ENCODE peak calls at places on chromosomes 2 and 18, in seven cellular contexts. One of them, this sample, is unnamed.

GRCh38 chr18:3060667-3061580 is 48.0 kb upstream of the LPIN2 start:
- DNase-seq in HepG2: peak; percentile 95
- DNase-seq in HS-5: no peak
- DNase-seq in activated naive CD4-positive, alpha-beta T cell: peak; percentile 27
- DNase-seq in GM03348: no peak
- DNase-seq in NCI-H1105 treated with DMSO at 0.1 percent for 48 hours: no peak
- DNase-seq in lower leg skin: no peak
- DNase-seq in this sample: no peak

GRCh38 chr2:138846216-138846821 is 66.1 kb upstream of the NXPH2 start:
- DNase-seq in NCI-H1105 treated with DMSO at 0.1 percent for 48 hours: peak; percentile 47
- DNase-seq in activated naive CD4-positive, alpha-beta T cell: no peak
- DNase-seq in HepG2: peak; percentile 34
- DNase-seq in GM03348: peak; percentile 43
- DNase-seq in lower leg skin: no peak
- DNase-seq in HS-5: peak; percentile 13
- DNase-seq in this sample: no peak

GRCh38 chr2:57934659-57935058 is 111.9 kb upstream of the VRK2 start:
- DNase-seq in lower leg skin: no peak
- DNase-seq in activated naive CD4-positive, alpha-beta T cell: no peak
- DNase-seq in GM03348: no peak
- DNase-seq in NCI-H1105 treated with DMSO at 0.1 percent for 48 hours: no peak
- DNase-seq in HepG2: no peak
- DNase-seq in HS-5: no peak
- DNase-seq in this sample: no peak

GRCh38 chr2:108923736-108924443 is 65.1 kb downstream of the EDAR start:
- DNase-seq in HS-5: no peak
- DNase-seq in activated naive CD4-positive, alpha-beta T cell: no peak
- DNase-seq in GM03348: no peak
- DNase-seq in NCI-H1105 treated with DMSO at 0.1 percent for 48 hours: no peak
- DNase-seq in lower leg skin: peak; percentile 79
- DNase-seq in HepG2: no peak
- DNase-seq in this sample: no peak

GRCh38 chr2:24121469-24121868 is 1.7 kb downstream of the PFN4 start:
- DNase-seq in HepG2: no peak
- DNase-seq in lower leg skin: no peak
- DNase-seq in GM03348: no peak
- DNase-seq in HS-5: no peak
- DNase-seq in activated naive CD4-positive, alpha-beta T cell: no peak
- DNase-seq in NCI-H1105 treated with DMSO at 0.1 percent for 48 hours: no peak
- DNase-seq in this sample: no peak

GRCh38 chr2:121699421-121700328 is 37.0 kb downstream of the NIFK start:
- DNase-seq in lower leg skin: peak; percentile 53
- DNase-seq in NCI-H1105 treated with DMSO at 0.1 percent for 48 hours: no peak
- DNase-seq in activated naive CD4-positive, alpha-beta T cell: peak; percentile 32
- DNase-seq in HepG2: peak; percentile 52
- DNase-seq in GM03348: peak; percentile 90
- DNase-seq in HS-5: peak; percentile 76
- DNase-seq in this sample: no peak

GRCh38 chr2:223086360-223086981 is 34.5 kb downstream of the KCNE4 start:
- DNase-seq in HepG2: no peak
- DNase-seq in HS-5: no peak
- DNase-seq in NCI-H1105 treated with DMSO at 0.1 percent for 48 hours: no peak
- DNase-seq in activated naive CD4-positive, alpha-beta T cell: no peak
- DNase-seq in lower leg skin: no peak
- DNase-seq in GM03348: no peak
- DNase-seq in this sample: no peak

GRCh38 chr2:99480390-99480789 is 9.4 kb downstream of the REV1 start:
- DNase-seq in GM03348: no peak
- DNase-seq in HS-5: no peak
- DNase-seq in NCI-H1105 treated with DMSO at 0.1 percent for 48 hours: no peak
- DNase-seq in activated naive CD4-positive, alpha-beta T cell: no peak
- DNase-seq in HepG2: no peak
- DNase-seq in lower leg skin: no peak
- DNase-seq in this sample: no peak

GRCh38 chr2:217060951-217061547 is 201.2 kb upstream of the TNP1 start:
- DNase-seq in NCI-H1105 treated with DMSO at 0.1 percent for 48 hours: no peak
- DNase-seq in GM03348: no peak
- DNase-seq in HepG2: no peak
- DNase-seq in HS-5: no peak
- DNase-seq in lower leg skin: no peak
- DNase-seq in activated naive CD4-positive, alpha-beta T cell: no peak
- DNase-seq in this sample: no peak

GRCh38 chr2:159202568-159203071 is 83.9 kb downstream of the WDSUB1 start:
- DNase-seq in activated naive CD4-positive, alpha-beta T cell: no peak
- DNase-seq in lower leg skin: no peak
- DNase-seq in NCI-H1105 treated with DMSO at 0.1 percent for 48 hours: no peak
- DNase-seq in GM03348: peak; percentile 95
- DNase-seq in HS-5: peak; percentile 92
- DNase-seq in HepG2: peak; percentile 20
- DNase-seq in this sample: peak; percentile 14

GRCh38 chr2:64404743-64405142 is 49.2 kb upstream of the LGALSL start:
- DNase-seq in HepG2: peak; percentile 31
- DNase-seq in activated naive CD4-positive, alpha-beta T cell: no peak
- DNase-seq in GM03348: no peak
- DNase-seq in lower leg skin: no peak
- DNase-seq in NCI-H1105 treated with DMSO at 0.1 percent for 48 hours: no peak
- DNase-seq in HS-5: no peak
- DNase-seq in this sample: peak; percentile 17

GRCh38 chr2:54482725-54483124 is 26.6 kb downstream of the SPTBN1 start:
- DNase-seq in activated naive CD4-positive, alpha-beta T cell: no peak
- DNase-seq in HS-5: peak; percentile 84
- DNase-seq in NCI-H1105 treated with DMSO at 0.1 percent for 48 hours: no peak
- DNase-seq in GM03348: peak; percentile 81
- DNase-seq in lower leg skin: peak; percentile 88
- DNase-seq in HepG2: peak; percentile 59
- DNase-seq in this sample: no peak

GRCh38 chr18:63339920-63340484 is 20.4 kb upstream of the BCL2 start:
- DNase-seq in lower leg skin: no peak
- DNase-seq in HepG2: peak; percentile 22
- DNase-seq in NCI-H1105 treated with DMSO at 0.1 percent for 48 hours: peak; percentile 18
- DNase-seq in HS-5: no peak
- DNase-seq in GM03348: peak; percentile 21
- DNase-seq in activated naive CD4-positive, alpha-beta T cell: no peak
- DNase-seq in this sample: no peak

GRCh38 chr2:42495611-42496010 is 1.8 kb upstream of the KCNG3 start:
- DNase-seq in NCI-H1105 treated with DMSO at 0.1 percent for 48 hours: no peak
- DNase-seq in activated naive CD4-positive, alpha-beta T cell: no peak
- DNase-seq in lower leg skin: peak; percentile 42
- DNase-seq in HS-5: no peak
- DNase-seq in HepG2: no peak
- DNase-seq in GM03348: no peak
- DNase-seq in this sample: no peak

GRCh38 chr2:106269591-106270291 is 75.6 kb upstream of the UXS1 start:
- DNase-seq in activated naive CD4-positive, alpha-beta T cell: peak; percentile 16
- DNase-seq in HepG2: no peak
- DNase-seq in GM03348: no peak
- DNase-seq in HS-5: no peak
- DNase-seq in NCI-H1105 treated with DMSO at 0.1 percent for 48 hours: peak; percentile 43
- DNase-seq in lower leg skin: no peak
- DNase-seq in this sample: no peak

GRCh38 chr18:48813833-48814489 is 136.8 kb downstream of the SMAD7 start:
- DNase-seq in HepG2: no peak
- DNase-seq in GM03348: no peak
- DNase-seq in NCI-H1105 treated with DMSO at 0.1 percent for 48 hours: no peak
- DNase-seq in lower leg skin: peak; percentile 83
- DNase-seq in HS-5: no peak
- DNase-seq in activated naive CD4-positive, alpha-beta T cell: no peak
- DNase-seq in this sample: no peak

GRCh38 chr2:207319321-207319720 is 153.6 kb upstream of the KLF7 start:
- DNase-seq in NCI-H1105 treated with DMSO at 0.1 percent for 48 hours: no peak
- DNase-seq in GM03348: no peak
- DNase-seq in HepG2: no peak
- DNase-seq in activated naive CD4-positive, alpha-beta T cell: no peak
- DNase-seq in lower leg skin: no peak
- DNase-seq in HS-5: no peak
- DNase-seq in this sample: no peak

GRCh38 chr2:202267495-202267894 is 1.9 kb downstream of the NOP58 start:
- DNase-seq in HS-5: no peak
- DNase-seq in HepG2: no peak
- DNase-seq in NCI-H1105 treated with DMSO at 0.1 percent for 48 hours: no peak
- DNase-seq in lower leg skin: no peak
- DNase-seq in activated naive CD4-positive, alpha-beta T cell: no peak
- DNase-seq in GM03348: peak; percentile 16
- DNase-seq in this sample: no peak

GRCh38 chr2:172246649-172247048 is 143.9 kb upstream of the DLX2 start:
- DNase-seq in HS-5: no peak
- DNase-seq in GM03348: no peak
- DNase-seq in NCI-H1105 treated with DMSO at 0.1 percent for 48 hours: no peak
- DNase-seq in activated naive CD4-positive, alpha-beta T cell: no peak
- DNase-seq in HepG2: peak; percentile 49
- DNase-seq in lower leg skin: no peak
- DNase-seq in this sample: no peak

GRCh38 chr2:167489307-167489706 is 601.0 kb downstream of the XIRP2 start:
- DNase-seq in HepG2: no peak
- DNase-seq in activated naive CD4-positive, alpha-beta T cell: no peak
- DNase-seq in HS-5: no peak
- DNase-seq in NCI-H1105 treated with DMSO at 0.1 percent for 48 hours: no peak
- DNase-seq in GM03348: no peak
- DNase-seq in lower leg skin: no peak
- DNase-seq in this sample: no peak

GRCh38 chr18:65754121-65754520 is 3.3 kb downstream of the CDH7 start:
- DNase-seq in GM03348: no peak
- DNase-seq in HepG2: no peak
- DNase-seq in activated naive CD4-positive, alpha-beta T cell: no peak
- DNase-seq in lower leg skin: no peak
- DNase-seq in HS-5: peak; percentile 15
- DNase-seq in NCI-H1105 treated with DMSO at 0.1 percent for 48 hours: no peak
- DNase-seq in this sample: no peak

GRCh38 chr2:155547571-155547970 is 785.0 kb downstream of the NR4A2 start:
- DNase-seq in HepG2: no peak
- DNase-seq in NCI-H1105 treated with DMSO at 0.1 percent for 48 hours: no peak
- DNase-seq in HS-5: no peak
- DNase-seq in GM03348: no peak
- DNase-seq in activated naive CD4-positive, alpha-beta T cell: no peak
- DNase-seq in lower leg skin: no peak
- DNase-seq in this sample: no peak

GRCh38 chr18:77023115-77023782 is 109.3 kb downstream of the MBP start:
- DNase-seq in HepG2: no peak
- DNase-seq in NCI-H1105 treated with DMSO at 0.1 percent for 48 hours: no peak
- DNase-seq in GM03348: no peak
- DNase-seq in activated naive CD4-positive, alpha-beta T cell: no peak
- DNase-seq in HS-5: no peak
- DNase-seq in lower leg skin: no peak
- DNase-seq in this sample: no peak

GRCh38 chr2:159944874-159945273 is 117.5 kb downstream of the PLA2R1 start:
- DNase-seq in NCI-H1105 treated with DMSO at 0.1 percent for 48 hours: no peak
- DNase-seq in GM03348: no peak
- DNase-seq in HS-5: no peak
- DNase-seq in activated naive CD4-positive, alpha-beta T cell: no peak
- DNase-seq in lower leg skin: no peak
- DNase-seq in HepG2: no peak
- DNase-seq in this sample: no peak

GRCh38 chr2:54639609-54640008 is 83.9 kb upstream of the EML6 start:
- DNase-seq in HS-5: no peak
- DNase-seq in GM03348: no peak
- DNase-seq in lower leg skin: no peak
- DNase-seq in activated naive CD4-positive, alpha-beta T cell: no peak
- DNase-seq in NCI-H1105 treated with DMSO at 0.1 percent for 48 hours: no peak
- DNase-seq in HepG2: no peak
- DNase-seq in this sample: no peak

GRCh38 chr2:10161206-10161931 is 38.8 kb downstream of the RRM2 start:
- DNase-seq in GM03348: no peak
- DNase-seq in HepG2: no peak
- DNase-seq in lower leg skin: no peak
- DNase-seq in NCI-H1105 treated with DMSO at 0.1 percent for 48 hours: no peak
- DNase-seq in HS-5: no peak
- DNase-seq in activated naive CD4-positive, alpha-beta T cell: no peak
- DNase-seq in this sample: no peak

GRCh38 chr2:16187517-16187887 is 247.2 kb downstream of the MYCN start:
- DNase-seq in lower leg skin: no peak
- DNase-seq in GM03348: no peak
- DNase-seq in activated naive CD4-positive, alpha-beta T cell: no peak
- DNase-seq in NCI-H1105 treated with DMSO at 0.1 percent for 48 hours: no peak
- DNase-seq in HepG2: peak; percentile 9
- DNase-seq in HS-5: no peak
- DNase-seq in this sample: no peak

GRCh38 chr18:27377251-27377650 is 192.1 kb upstream of the CHST9 start:
- DNase-seq in activated naive CD4-positive, alpha-beta T cell: no peak
- DNase-seq in HS-5: peak; percentile 4
- DNase-seq in lower leg skin: no peak
- DNase-seq in HepG2: no peak
- DNase-seq in GM03348: no peak
- DNase-seq in NCI-H1105 treated with DMSO at 0.1 percent for 48 hours: no peak
- DNase-seq in this sample: no peak

GRCh38 chr2:168821992-168822391 is 19.6 kb downstream of the NOSTRIN start:
- DNase-seq in HepG2: no peak
- DNase-seq in NCI-H1105 treated with DMSO at 0.1 percent for 48 hours: no peak
- DNase-seq in GM03348: no peak
- DNase-seq in HS-5: no peak
- DNase-seq in activated naive CD4-positive, alpha-beta T cell: no peak
- DNase-seq in lower leg skin: no peak
- DNase-seq in this sample: no peak

GRCh38 chr2:40039543-40039942 is 260.5 kb upstream of the THUMPD2 start:
- DNase-seq in GM03348: peak; percentile 15
- DNase-seq in activated naive CD4-positive, alpha-beta T cell: no peak
- DNase-seq in NCI-H1105 treated with DMSO at 0.1 percent for 48 hours: no peak
- DNase-seq in HepG2: no peak
- DNase-seq in HS-5: no peak
- DNase-seq in lower leg skin: no peak
- DNase-seq in this sample: no peak

GRCh38 chr2:78351208-78351607 is 674.3 kb upstream of the REG3G start:
- DNase-seq in GM03348: no peak
- DNase-seq in HS-5: no peak
- DNase-seq in lower leg skin: no peak
- DNase-seq in HepG2: no peak
- DNase-seq in NCI-H1105 treated with DMSO at 0.1 percent for 48 hours: peak; percentile 22
- DNase-seq in activated naive CD4-positive, alpha-beta T cell: no peak
- DNase-seq in this sample: no peak

GRCh38 chr2:44290271-44290670 is 15.0 kb downstream of the SLC3A1 start:
- DNase-seq in lower leg skin: no peak
- DNase-seq in HS-5: peak; percentile 40
- DNase-seq in NCI-H1105 treated with DMSO at 0.1 percent for 48 hours: no peak
- DNase-seq in GM03348: peak; percentile 40
- DNase-seq in HepG2: no peak
- DNase-seq in activated naive CD4-positive, alpha-beta T cell: no peak
- DNase-seq in this sample: no peak